ENCODE peak calls at places on chromosomes 12 and 14, in four cellular contexts. One of them, this sample, is unnamed.
A peak's percentile ranks its signal among the peaks of the same experiment; 100 is the strongest.

GRCh38 chr12:95608252-95609033 is 57.2 kb upstream of the USP44 start:
- DNase-seq in HepG2: peak; percentile 28
- DNase-seq in GM12878: no peak
- DNase-seq in K562: no peak
- DNase-seq in this sample: no peak

GRCh38 chr14:94823556-94824341 is 53.8 kb upstream of the GSC start:
- DNase-seq in HepG2: peak; percentile 65
- DNase-seq in GM12878: no peak
- DNase-seq in K562: peak; percentile 10
- DNase-seq in this sample: no peak

GRCh38 chr14:91231446-91231845 is 13.1 kb downstream of the GPR68 start:
- DNase-seq in K562: no peak
- DNase-seq in HepG2: no peak
- DNase-seq in GM12878: no peak
- DNase-seq in this sample: no peak

GRCh38 chr14:69571879-69572633 is 2.6 kb downstream of the CCDC177 start:
- DNase-seq in K562: peak; percentile 50
- DNase-seq in HepG2: peak; percentile 17
- DNase-seq in GM12878: no peak
- DNase-seq in this sample: peak; percentile 84

GRCh38 chr12:10285919-10286318 is 21.8 kb upstream of the KLRD1 start:
- DNase-seq in HepG2: no peak
- DNase-seq in GM12878: no peak
- DNase-seq in K562: no peak
- DNase-seq in this sample: no peak

GRCh38 chr12:19482551-19483109 is 43.3 kb downstream of the AEBP2 start:
- DNase-seq in HepG2: no peak
- DNase-seq in GM12878: peak; percentile 84
- DNase-seq in K562: peak; percentile 10
- DNase-seq in this sample: peak; percentile 20

GRCh38 chr14:68442828-68443460 is 349.9 kb downstream of the ZFP36L1 start:
- DNase-seq in GM12878: no peak
- DNase-seq in HepG2: no peak
- DNase-seq in K562: no peak
- DNase-seq in this sample: no peak

GRCh38 chr14:75454963-75455546 is 27.2 kb downstream of the JDP2 start:
- DNase-seq in HepG2: peak; percentile 15
- DNase-seq in GM12878: no peak
- DNase-seq in K562: peak; percentile 13
- DNase-seq in this sample: peak; percentile 50

GRCh38 chr12:3562484-3562883 is 71.5 kb downstream of the PRMT8 start:
- DNase-seq in HepG2: no peak
- DNase-seq in GM12878: no peak
- DNase-seq in K562: no peak
- DNase-seq in this sample: no peak

GRCh38 chr12:12890815-12891645 is at the start of gene GPRC5A:
- DNase-seq in HepG2: peak; percentile 30
- DNase-seq in GM12878: no peak
- DNase-seq in K562: peak; percentile 62
- DNase-seq in this sample: peak; percentile 68

GRCh38 chr14:24913026-24913425 is 136.9 kb downstream of the STXBP6 start:
- DNase-seq in K562: no peak
- DNase-seq in GM12878: no peak
- DNase-seq in HepG2: no peak
- DNase-seq in this sample: no peak

GRCh38 chr14:61661471-61661988 is 33.8 kb upstream of the HIF1A start:
- DNase-seq in HepG2: no peak
- DNase-seq in K562: no peak
- DNase-seq in GM12878: peak; percentile 69
- DNase-seq in this sample: no peak

GRCh38 chr12:25404955-25405354 is 148.1 kb downstream of the LMNTD1 start:
- DNase-seq in GM12878: no peak
- DNase-seq in HepG2: peak; percentile 12
- DNase-seq in K562: no peak
- DNase-seq in this sample: no peak

GRCh38 chr12:87290505-87290904 is 738.7 kb downstream of the C12orf50 start:
- DNase-seq in K562: no peak
- DNase-seq in GM12878: no peak
- DNase-seq in HepG2: no peak
- DNase-seq in this sample: no peak

GRCh38 chr14:34324363-34324795 is 137.7 kb downstream of the SPTSSA start:
- DNase-seq in HepG2: peak; percentile 71
- DNase-seq in GM12878: no peak
- DNase-seq in K562: peak; percentile 38
- DNase-seq in this sample: peak; percentile 52

GRCh38 chr14:94665121-94665520 is 52.9 kb downstream of the SERPINA3 start:
- DNase-seq in K562: no peak
- DNase-seq in HepG2: no peak
- DNase-seq in GM12878: no peak
- DNase-seq in this sample: no peak

GRCh38 chr12:77916276-77916675 is 85.6 kb downstream of the NAV3 start:
- DNase-seq in K562: no peak
- DNase-seq in GM12878: no peak
- DNase-seq in HepG2: no peak
- DNase-seq in this sample: no peak

GRCh38 chr12:57258977-57259970 is 8.3 kb upstream of the STAC3 start:
- DNase-seq in GM12878: no peak
- DNase-seq in K562: no peak
- DNase-seq in HepG2: no peak
- DNase-seq in this sample: no peak

GRCh38 chr12:3042394-3042793 is 34.8 kb upstream of the TSPAN9 start:
- DNase-seq in HepG2: no peak
- DNase-seq in GM12878: no peak
- DNase-seq in K562: no peak
- DNase-seq in this sample: no peak

GRCh38 chr14:86091811-86092210 is 561.9 kb downstream of the FLRT2 start:
- DNase-seq in HepG2: no peak
- DNase-seq in K562: no peak
- DNase-seq in GM12878: no peak
- DNase-seq in this sample: no peak

GRCh38 chr14:20742132-20742531 is 3.6 kb upstream of the EDDM3A start:
- DNase-seq in HepG2: no peak
- DNase-seq in GM12878: no peak
- DNase-seq in K562: no peak
- DNase-seq in this sample: no peak

GRCh38 chr12:75798527-75798926 is 233.0 kb downstream of the PHLDA1 start:
- DNase-seq in HepG2: peak; percentile 60
- DNase-seq in K562: no peak
- DNase-seq in GM12878: no peak
- DNase-seq in this sample: no peak

GRCh38 chr12:85445060-85445938 is 165.3 kb downstream of the ALX1 start:
- DNase-seq in K562: no peak
- DNase-seq in GM12878: no peak
- DNase-seq in HepG2: no peak
- DNase-seq in this sample: peak; percentile 2

GRCh38 chr12:19397534-19397933 is 41.8 kb upstream of the AEBP2 start:
- DNase-seq in HepG2: no peak
- DNase-seq in GM12878: no peak
- DNase-seq in K562: no peak
- DNase-seq in this sample: no peak

GRCh38 chr12:51098611-51099010 is 15.2 kb upstream of the CSRNP2 start:
- DNase-seq in GM12878: no peak
- DNase-seq in K562: no peak
- DNase-seq in HepG2: no peak
- DNase-seq in this sample: no peak

GRCh38 chr12:6333566-6333965 is 8.3 kb downstream of the TNFRSF1A start:
- DNase-seq in K562: no peak
- DNase-seq in GM12878: no peak
- DNase-seq in HepG2: no peak
- DNase-seq in this sample: no peak

GRCh38 chr12:99201906-99202645 is 445.5 kb upstream of the GARIN6 start:
- DNase-seq in HepG2: no peak
- DNase-seq in K562: no peak
- DNase-seq in GM12878: no peak
- DNase-seq in this sample: no peak

GRCh38 chr12:12990700-12991468 is 9.2 kb downstream of the HEBP1 start:
- DNase-seq in GM12878: no peak
- DNase-seq in K562: no peak
- DNase-seq in HepG2: no peak
- DNase-seq in this sample: no peak

GRCh38 chr12:120117961-120118709 is 1.6 kb upstream of the RAB35 start:
- DNase-seq in GM12878: no peak
- DNase-seq in K562: peak; percentile 61
- DNase-seq in HepG2: peak; percentile 45
- DNase-seq in this sample: no peak

GRCh38 chr12:14849664-14850063 is 6.3 kb upstream of the ART4 start:
- DNase-seq in K562: no peak
- DNase-seq in HepG2: no peak
- DNase-seq in GM12878: no peak
- DNase-seq in this sample: no peak

GRCh38 chr14:55851301-55851700 is 266.9 kb upstream of the PELI2 start:
- DNase-seq in K562: no peak
- DNase-seq in GM12878: no peak
- DNase-seq in HepG2: no peak
- DNase-seq in this sample: no peak

GRCh38 chr12:34597548-34598351 is 575.5 kb downstream of the ALG10 start:
- DNase-seq in HepG2: no peak
- DNase-seq in K562: peak; percentile 2
- DNase-seq in GM12878: no peak
- DNase-seq in this sample: no peak

GRCh38 chr12:40474630-40475029 is 217.6 kb upstream of the CNTN1 start:
- DNase-seq in GM12878: no peak
- DNase-seq in HepG2: no peak
- DNase-seq in K562: no peak
- DNase-seq in this sample: no peak

GRCh38 chr12:40469736-40470135 is 222.5 kb upstream of the CNTN1 start:
- DNase-seq in K562: no peak
- DNase-seq in HepG2: no peak
- DNase-seq in GM12878: no peak
- DNase-seq in this sample: peak; percentile 4

GRCh38 chr12:40473979-40474378 is 218.3 kb upstream of the CNTN1 start:
- DNase-seq in HepG2: no peak
- DNase-seq in GM12878: no peak
- DNase-seq in K562: no peak
- DNase-seq in this sample: no peak
- TF ChIP-seq CHD2 in HepG2: no peak
- TF ChIP-seq CHD2 in GM12878: no peak
- TF ChIP-seq CHD2 in K562: no peak
- TF ChIP-seq CHD2 in this sample: no peak

GRCh38 chr14:22394616-22395015 is 194.4 kb downstream of the DAD1 start:
- DNase-seq in K562: no peak
- DNase-seq in GM12878: no peak
- DNase-seq in HepG2: no peak
- DNase-seq in this sample: no peak

GRCh38 chr14:22390195-22390594 is 198.8 kb downstream of the DAD1 start:
- DNase-seq in HepG2: no peak
- DNase-seq in GM12878: no peak
- DNase-seq in K562: no peak
- DNase-seq in this sample: no peak

GRCh38 chr14:22393796-22394195 is 195.2 kb downstream of the DAD1 start:
- DNase-seq in HepG2: no peak
- DNase-seq in GM12878: no peak
- DNase-seq in K562: no peak
- DNase-seq in this sample: no peak

GRCh38 chr14:22390824-22391461 is 198.1 kb downstream of the DAD1 start:
- DNase-seq in GM12878: peak; percentile 63
- DNase-seq in HepG2: peak; percentile 41
- DNase-seq in K562: no peak
- DNase-seq in this sample: no peak

DNA sequence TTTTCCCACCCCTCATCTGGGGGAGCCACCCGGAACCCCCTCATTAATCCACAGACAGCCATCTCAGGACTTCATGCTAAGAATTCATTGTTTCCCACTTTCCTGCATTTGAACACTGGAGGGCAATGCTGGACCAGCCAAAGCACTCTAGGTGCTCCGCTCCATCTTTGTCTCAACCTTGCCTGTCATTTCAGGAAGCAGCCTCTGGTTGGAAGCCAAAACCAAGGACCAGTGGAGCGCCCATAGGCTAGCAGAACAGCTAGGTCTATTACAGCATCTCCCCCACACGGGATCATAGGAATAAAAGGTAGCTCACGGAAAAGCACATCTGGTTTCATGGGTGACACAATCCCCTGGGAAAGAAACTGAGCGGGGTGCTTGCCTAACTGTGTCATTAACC is 197.1 kb downstream of the DAD1 start:
- DNase-seq in HepG2: peak; percentile 73
- DNase-seq in K562: peak; percentile 19
- DNase-seq in GM12878: peak; percentile 68
- DNase-seq in this sample: peak; percentile 34
- TF ChIP-seq ZBTB33 in HepG2: no peak
- TF ChIP-seq ZBTB33 in K562: no peak
- TF ChIP-seq ZBTB33 in GM12878: no peak
- TF ChIP-seq ZBTB33 in this sample: no peak

GRCh38 chr12:107229827-107230226 is 136.5 kb upstream of the CRY1 start:
- DNase-seq in HepG2: no peak
- DNase-seq in K562: no peak
- DNase-seq in GM12878: no peak
- DNase-seq in this sample: no peak

GRCh38 chr12:107235600-107235999 is 142.3 kb upstream of the CRY1 start:
- DNase-seq in GM12878: no peak
- DNase-seq in K562: no peak
- DNase-seq in HepG2: no peak
- DNase-seq in this sample: no peak

GRCh38 chr12:107225626-107226025 is 132.3 kb upstream of the CRY1 start:
- DNase-seq in K562: no peak
- DNase-seq in HepG2: peak; percentile 65
- DNase-seq in GM12878: no peak
- DNase-seq in this sample: no peak

GRCh38 chr12:107228076-107228475 is 134.7 kb upstream of the CRY1 start:
- DNase-seq in HepG2: no peak
- DNase-seq in GM12878: no peak
- DNase-seq in K562: no peak
- DNase-seq in this sample: no peak

DNA sequence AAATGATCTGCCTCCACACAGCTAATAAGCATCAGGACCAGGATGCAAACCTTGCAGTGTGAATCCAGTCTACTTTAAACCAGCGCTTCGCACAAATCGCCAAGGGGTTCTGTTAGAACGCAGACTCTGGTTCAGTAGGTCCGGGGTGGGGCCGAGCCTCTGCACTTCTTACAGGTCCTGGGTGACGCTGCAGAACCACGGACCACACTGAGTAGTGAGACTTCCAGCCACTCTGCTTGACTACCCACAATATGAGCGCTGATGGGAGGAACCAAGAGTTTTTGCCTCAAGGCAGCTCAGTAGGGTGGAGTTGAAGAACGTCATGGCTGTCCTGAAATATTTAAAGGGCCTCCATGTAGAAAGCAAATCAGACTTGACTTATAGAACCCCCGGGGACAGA is 137.9 kb upstream of the CRY1 start:
- DNase-seq in K562: no peak
- DNase-seq in GM12878: no peak
- DNase-seq in HepG2: no peak
- DNase-seq in this sample: no peak
- TF ChIP-seq RFX5 in K562: no peak
- TF ChIP-seq RFX5 in GM12878: no peak
- TF ChIP-seq RFX5 in HepG2: no peak
- TF ChIP-seq RFX5 in this sample: no peak

DNA sequence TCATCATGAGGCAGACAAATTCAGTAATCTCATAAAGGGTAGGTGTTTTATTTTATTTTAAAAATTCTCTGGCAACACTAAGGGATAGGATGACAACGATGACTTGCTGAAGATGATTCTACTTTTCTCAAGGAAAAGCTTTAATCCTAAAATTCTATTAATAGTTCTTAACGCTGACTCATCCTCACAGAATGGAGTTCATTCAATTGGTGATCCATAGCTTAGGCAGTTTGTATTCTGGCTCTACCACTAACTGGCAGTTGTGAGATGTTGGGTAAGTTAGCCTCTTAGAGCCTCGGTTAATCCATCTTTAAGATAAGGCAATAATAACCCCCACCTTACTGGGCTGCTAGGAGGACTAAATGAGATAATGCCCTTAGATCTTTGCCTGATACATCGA is 116.3 kb downstream of the RTN1 start:
- DNase-seq in HepG2: no peak
- DNase-seq in GM12878: no peak
- DNase-seq in K562: no peak
- DNase-seq in this sample: no peak
- TF ChIP-seq CHD2 in HepG2: no peak
- TF ChIP-seq CHD2 in GM12878: no peak
- TF ChIP-seq CHD2 in K562: no peak
- TF ChIP-seq CHD2 in this sample: no peak